ENCODE peak calls at places on chromosomes 12 and 14, in nine cellular contexts. S is tibial nerve; Y is astrocyte; O is cardiac muscle cell; D is SK-N-SH; B is dorsolateral prefrontal cortex; W is brain microvascular endothelial cell; A is breast epithelium; Q is naive thymus-derived CD4-positive, alpha-beta T cell. X is an unnamed sample.

GRCh38 chr12:52300796-52301691 is 9.7 kb upstream of the KRT81 start:
- DNase-seq in W (no peak), Y (no peak), D (no peak), O (peak), B (peak), S (no peak), A (no peak), Q (no peak), X (no peak)

GRCh38 chr12:71755146-71755892 is 656 bp downstream of the RAB21 start:
- DNase-seq in A (peak), W (peak), S (no peak), B (peak), D (peak), O (peak), Q (no peak), Y (peak), X (peak)

GRCh38 chr12:65492997-65493892 is 214.8 kb downstream of the MSRB3 start:
- DNase-seq in D (no peak), S (no peak), O (no peak), A (no peak), Q (no peak), B (no peak), W (no peak), Y (peak), X (no peak)

GRCh38 chr14:54211562-54212308 is 185.1 kb upstream of the CDKN3 start:
- DNase-seq in O (no peak), W (peak), A (no peak), Q (no peak), B (no peak), S (no peak), D (no peak), Y (peak), X (no peak)

GRCh38 chr12:98948566-98948965 is 303.5 kb downstream of the APAF1 start:
- DNase-seq in O (no peak), Y (no peak), S (no peak), D (no peak), W (no peak), Q (no peak), A (no peak), B (no peak), X (no peak)

GRCh38 chr14:74611672-74612345 is at the start of gene LTBP2:
- DNase-seq in S (no peak), Y (no peak), W (no peak), O (peak), A (no peak), Q (peak), D (peak), B (no peak), X (no peak)

GRCh38 chr14:77319416-77319815 is 1.3 kb downstream of the POMT2 start:
- DNase-seq in A (no peak), O (no peak), Q (no peak), B (no peak), Y (no peak), D (no peak), S (no peak), W (no peak), X (no peak)

GRCh38 chr14:90513151-90514014 is 116.6 kb downstream of the CALM1 start:
- DNase-seq in B (peak), S (peak), D (no peak), W (no peak), Q (no peak), O (no peak), Y (no peak), A (peak), X (no peak)

GRCh38 chr14:89391123-89391522 is 25.9 kb downstream of the FOXN3 start:
- DNase-seq in W (no peak), O (no peak), D (no peak), B (no peak), Q (no peak), S (no peak), Y (peak), A (no peak), X (no peak)

GRCh38 chr12:69502342-69503081 is 32.3 kb downstream of the FRS2 start:
- DNase-seq in Q (no peak), B (no peak), W (no peak), O (no peak), A (no peak), S (no peak), Y (peak), D (no peak), X (no peak)

GRCh38 chr12:27868165-27868564 is 88.1 kb upstream of the MANSC4 start:
- DNase-seq in O (no peak), B (no peak), Q (no peak), W (peak), D (no peak), A (no peak), Y (peak), S (no peak), X (no peak)

GRCh38 chr14:33788116-33788515 is 162.8 kb downstream of the EGLN3 start:
- DNase-seq in W (no peak), D (no peak), Y (no peak), Q (no peak), O (no peak), A (no peak), S (no peak), B (no peak), X (no peak)

GRCh38 chr12:73514672-73515071 is 1023.0 kb upstream of the ATXN7L3B start:
- DNase-seq in B (no peak), Y (no peak), A (no peak), W (no peak), Q (no peak), S (no peak), D (peak), O (no peak), X (no peak)

GRCh38 chr12:46473634-46474201 is 101.1 kb upstream of the SLC38A2 start:
- DNase-seq in B (no peak), O (no peak), Y (peak), S (peak), A (peak), D (peak), W (peak), Q (no peak), X (no peak)

GRCh38 chr12:113334786-113335539 is at the start of gene SLC8B1:
- DNase-seq in S (peak), O (peak), W (peak), A (peak), B (peak), Q (peak), D (peak), Y (peak), X (peak)

GRCh38 chr14:77377502-77377844 is 294 bp downstream of the SAMD15 start:
- DNase-seq in Y (no peak), Q (no peak), A (no peak), S (no peak), B (no peak), D (no peak), O (no peak), W (no peak), X (no peak)

GRCh38 chr14:63394856-63395255 is 76.1 kb upstream of the GPHB5 start:
- DNase-seq in Q (no peak), B (no peak), D (no peak), O (no peak), A (no peak), Y (no peak), S (no peak), W (no peak), X (no peak)

GRCh38 chr12:113333877-113334785 is 778 bp downstream of the SLC8B1 start:
- DNase-seq in O (no peak), D (no peak), W (no peak), Q (peak), B (no peak), A (no peak), S (no peak), Y (no peak), X (no peak)

GRCh38 chr12:47881826-47882427 is 22.9 kb downstream of the VDR start:
- DNase-seq in S (no peak), B (no peak), Q (no peak), Y (peak), W (peak), D (no peak), A (peak), O (no peak), X (no peak)

GRCh38 chr14:30243805-30244204 is 315.2 kb upstream of the G2E3 start:
- DNase-seq in W (peak), D (no peak), S (no peak), Q (no peak), A (no peak), B (no peak), O (no peak), Y (peak), X (no peak)

GRCh38 chr12:7557227-7557626 is 53.6 kb upstream of the CD163 start:
- DNase-seq in A (no peak), W (no peak), Q (no peak), O (no peak), B (no peak), S (no peak), Y (no peak), D (no peak), X (no peak)

GRCh38 chr12:8639936-8640335 is 22.7 kb downstream of the MFAP5 start:
- DNase-seq in Q (no peak), O (no peak), B (no peak), Y (no peak), A (no peak), S (no peak), W (no peak), D (no peak), X (no peak)

GRCh38 chr12:132850291-132850690 is 21.6 kb upstream of the GOLGA3 start:
- DNase-seq in Y (no peak), B (no peak), O (no peak), A (no peak), S (no peak), D (no peak), Q (no peak), W (no peak), X (no peak)

DNA sequence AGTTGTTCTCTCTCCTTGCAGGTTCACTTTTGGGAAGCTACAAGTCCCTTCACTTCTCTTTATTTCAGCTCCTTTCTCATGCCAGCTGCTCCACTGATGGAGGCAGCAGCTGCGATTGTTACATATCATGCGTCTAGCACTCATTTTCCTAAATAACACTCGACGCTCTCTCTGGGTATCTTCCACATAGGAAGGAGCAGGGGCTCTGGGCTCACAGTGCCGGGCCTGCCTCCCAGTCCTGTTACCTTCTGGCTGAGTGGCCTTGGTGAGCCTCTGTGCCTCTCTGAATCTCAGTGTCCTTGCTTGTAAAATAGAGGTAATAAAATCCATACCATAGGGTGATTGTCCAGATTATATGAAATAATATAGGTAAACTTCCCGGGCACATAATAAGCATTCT is 162.5 kb upstream of the HIF1A start:
- DNase-seq in Y (no peak), Q (no peak), S (no peak), A (no peak), W (no peak), D (no peak), B (no peak), O (no peak), X (no peak)
- H3K27ac ChIP-seq in Y (no peak), Q (no peak), S (no peak), A (no peak), W (no peak), D (no peak), B (no peak), O (peak), X (no peak)

GRCh38 chr12:12333407-12333831 is 16.6 kb downstream of the MANSC1 start:
- DNase-seq in W (peak), S (no peak), B (peak), O (no peak), D (no peak), Y (peak), Q (no peak), A (no peak), X (no peak)
- H3K27ac ChIP-seq in W (no peak), S (no peak), B (peak), O (no peak), D (no peak), Y (peak), Q (no peak), A (no peak), X (no peak)

GRCh38 chr14:98244966-98245569 is 1026.9 kb downstream of the BCL11B start:
- DNase-seq in S (no peak), D (no peak), W (no peak), O (no peak), B (no peak), Y (no peak), Q (no peak), A (no peak), X (no peak)
- H3K27ac ChIP-seq in S (no peak), D (no peak), W (no peak), O (no peak), B (no peak), Y (no peak), Q (no peak), A (no peak), X (no peak)

GRCh38 chr12:120721866-120722265 is 3.8 kb upstream of the ACADS start:
- DNase-seq in Q (no peak), D (peak), W (no peak), Y (no peak), O (no peak), B (no peak), A (no peak), S (no peak), X (no peak)
- H3K27ac ChIP-seq in Q (no peak), D (no peak), W (no peak), Y (no peak), O (no peak), B (peak), A (no peak), S (no peak), X (no peak)

DNA sequence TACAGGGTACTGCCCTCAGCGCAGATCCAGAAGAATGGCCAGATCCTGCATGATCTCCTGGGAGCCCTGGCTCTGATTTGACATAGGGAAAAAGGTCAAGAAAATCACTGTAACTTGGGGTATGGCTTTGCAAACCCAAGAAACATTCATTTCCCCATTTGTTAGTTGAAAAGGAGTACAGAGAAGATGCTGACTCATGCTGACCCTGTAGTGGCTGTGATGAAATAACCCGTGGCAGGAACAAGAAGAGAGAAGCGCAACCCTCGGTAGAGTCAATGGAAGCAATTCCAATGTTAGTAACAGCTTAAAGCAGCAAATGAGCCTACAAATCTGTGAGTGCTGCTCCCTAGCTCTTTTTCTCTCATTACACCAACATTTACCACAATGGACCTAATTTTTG is 281.6 kb upstream of the NPAS3 start:
- DNase-seq in W (peak), Q (no peak), O (no peak), A (no peak), B (no peak), Y (peak), D (no peak), S (no peak), X (no peak)
- H3K27ac ChIP-seq in W (peak), Q (no peak), O (no peak), A (no peak), B (peak), Y (no peak), D (no peak), S (no peak), X (no peak)

GRCh38 chr12:56719056-56719455 is 6.0 kb downstream of the NACA start:
- DNase-seq in W (no peak), S (no peak), B (no peak), A (no peak), Q (no peak), D (no peak), O (no peak), Y (no peak), X (no peak)

GRCh38 chr12:56722832-56723231 is 2.3 kb downstream of the NACA start:
- DNase-seq in A (no peak), Y (no peak), B (no peak), O (no peak), S (no peak), Q (no peak), W (no peak), D (no peak), X (no peak)

GRCh38 chr12:56721721-56722120 is 3.4 kb downstream of the NACA start:
- DNase-seq in W (no peak), D (no peak), A (no peak), Q (no peak), O (no peak), B (no peak), Y (no peak), S (no peak), X (no peak)

GRCh38 chr12:56718636-56719035 is 6.5 kb downstream of the NACA start:
- DNase-seq in D (no peak), O (no peak), A (no peak), B (no peak), S (no peak), W (no peak), Q (no peak), Y (no peak), X (no peak)

DNA sequence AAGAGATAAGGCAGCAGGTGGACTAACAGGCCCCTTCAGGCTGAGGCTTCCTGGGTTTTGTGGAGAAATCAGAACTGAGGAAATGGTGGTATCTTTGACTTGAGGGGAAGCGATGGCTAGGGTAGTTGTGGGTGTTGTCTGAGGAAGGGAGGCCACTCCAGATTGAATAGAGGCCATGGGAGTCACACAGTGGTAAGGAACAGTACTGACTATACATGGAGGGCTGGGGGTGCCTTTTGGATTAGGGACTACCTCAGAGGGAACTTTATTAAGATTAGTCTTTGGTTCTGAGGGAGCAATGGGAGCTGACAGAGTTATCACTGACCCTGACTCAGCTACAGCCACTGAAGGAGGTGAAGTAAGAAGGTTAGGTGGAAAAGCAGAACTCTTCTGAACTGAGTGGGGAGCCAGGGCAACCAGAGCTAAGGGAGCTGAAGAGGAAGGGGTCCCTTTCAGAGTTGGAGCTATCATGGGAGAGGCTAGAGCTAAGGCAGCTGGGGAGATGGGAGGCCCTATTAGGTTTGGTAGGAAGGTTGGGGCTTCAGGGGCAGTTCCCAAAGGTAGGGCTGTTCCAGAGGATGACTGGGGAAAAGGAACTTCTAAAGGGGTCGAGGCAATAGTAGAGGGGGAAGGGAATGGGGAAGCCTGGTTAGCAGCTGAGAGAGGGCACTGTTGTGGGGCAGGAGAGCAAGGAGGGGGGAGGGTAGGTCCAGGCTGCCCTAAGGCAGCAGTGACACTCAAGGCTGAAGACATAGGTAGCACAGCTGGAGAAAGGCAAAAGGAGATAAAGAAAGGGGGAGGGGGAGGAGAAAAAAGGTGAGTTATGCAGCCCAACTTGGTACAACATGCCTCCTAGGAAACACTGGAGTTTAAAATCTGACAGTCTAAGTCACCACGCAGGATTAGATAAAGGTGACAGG is 4.1 kb downstream of the NACA start:
- DNase-seq in S (no peak), O (no peak), D (no peak), W (no peak), Y (no peak), A (no peak), B (no peak), Q (no peak), X (no peak)
- H3K27ac ChIP-seq in S (no peak), O (peak), D (no peak), W (no peak), Y (no peak), A (peak), B (no peak), Q (peak), X (peak)

GRCh38 chr12:6104842-6105241 is 19.6 kb downstream of the VWF start:
- DNase-seq in B (no peak), D (no peak), Q (no peak), W (no peak), Y (no peak), A (no peak), O (no peak), S (no peak), X (no peak)

GRCh38 chr12:6106208-6106607 is 18.3 kb downstream of the VWF start:
- DNase-seq in S (no peak), Y (no peak), B (no peak), W (no peak), A (no peak), D (no peak), Q (no peak), O (no peak), X (no peak)

GRCh38 chr12:6110006-6110405 is 14.5 kb downstream of the VWF start:
- DNase-seq in O (no peak), Q (no peak), D (no peak), B (no peak), S (no peak), Y (peak), W (no peak), A (no peak), X (no peak)

GRCh38 chr12:6104027-6104426 is 20.4 kb downstream of the VWF start:
- DNase-seq in B (no peak), Y (peak), A (no peak), S (no peak), W (no peak), O (no peak), Q (no peak), D (no peak), X (no peak)
- H3K27ac ChIP-seq in B (no peak), Y (no peak), A (no peak), S (no peak), W (no peak), O (no peak), Q (no peak), D (no peak), X (no peak)

DNA sequence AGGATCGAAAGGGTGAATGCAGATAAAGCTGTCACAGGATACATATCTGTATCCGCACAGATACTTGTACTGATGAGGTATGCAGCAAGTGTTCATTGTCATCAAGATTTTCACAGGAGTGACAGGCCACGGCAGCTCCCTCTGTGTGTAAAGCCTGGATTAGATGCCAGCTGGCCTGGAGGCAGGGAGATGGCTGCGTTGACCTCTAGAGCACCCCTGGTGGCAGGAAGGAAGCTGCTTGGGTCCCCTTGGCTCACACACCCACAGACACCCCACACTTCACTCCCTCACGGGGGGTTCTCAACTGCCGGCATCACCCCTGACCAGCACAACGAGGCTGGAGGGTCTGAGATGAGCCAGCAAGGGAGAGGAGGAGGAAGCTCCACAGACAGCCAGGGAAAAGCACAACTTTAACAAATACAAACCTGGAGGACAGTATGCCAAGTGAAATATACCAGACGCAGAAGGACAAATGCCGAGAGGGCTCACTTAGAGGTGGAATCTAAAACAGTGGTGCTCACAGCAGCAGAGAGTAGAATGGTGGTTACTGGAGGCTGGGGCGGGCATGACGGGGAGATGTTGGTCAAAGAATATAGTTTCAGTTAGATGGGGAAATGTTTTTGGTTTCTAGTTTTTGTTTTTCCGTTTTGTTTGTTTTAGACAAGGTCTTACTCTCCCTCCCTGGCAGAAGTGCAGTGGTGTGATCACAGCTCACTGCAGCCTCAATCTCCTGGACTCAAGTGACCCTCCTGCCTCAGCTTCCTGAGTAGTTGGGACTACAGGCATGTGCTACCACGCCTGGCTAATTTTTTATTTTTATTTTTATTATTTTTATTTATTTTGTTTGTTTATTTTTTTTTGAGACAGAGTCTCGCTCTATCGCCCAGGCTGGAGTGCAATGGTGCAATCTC is 45.7 kb downstream of the TEAD4 start:
- DNase-seq in O (peak), Q (no peak), Y (no peak), A (no peak), D (peak), S (no peak), B (no peak), W (no peak), X (no peak)
- H3K27ac ChIP-seq in O (peak), Q (no peak), Y (peak), A (no peak), D (no peak), S (no peak), B (no peak), W (peak), X (no peak)